ENCODE peak calls at places on chromosomes 12 and 14, in five cellular contexts. O, L, T, E and G are unnamed samples.
A peak's percentile ranks its signal among the peaks of the same experiment; 100 is the strongest.

GRCh38 chr14:89600950-89601826 is 184.2 kb upstream of the FOXN3 start:
- DNase-seq in O (no peak), L (peak; percentile 26), T (no peak), E (no peak), G (no peak)

GRCh38 chr14:71967709-71968108 is 35.5 kb downstream of the RGS6 start:
- DNase-seq in O (no peak), L (no peak), T (no peak), E (no peak), G (no peak)

GRCh38 chr12:71160585-71160984 is 2.8 kb upstream of the TSPAN8 start:
- DNase-seq in O (no peak), L (peak; percentile 4), T (no peak), E (no peak), G (peak; percentile 53)

GRCh38 chr12:120932956-120933526 is 28.9 kb upstream of the SPPL3 start:
- DNase-seq in O (no peak), L (no peak), T (no peak), E (no peak), G (no peak)

GRCh38 chr12:105485926-105486325 is 155.4 kb downstream of the C12orf75 start:
- DNase-seq in O (no peak), L (peak; percentile 16), T (no peak), E (no peak), G (no peak)

GRCh38 chr14:101122114-101122854 is 218.8 kb upstream of the RTL1 start:
- DNase-seq in O (peak; percentile 49), L (no peak), T (no peak), E (no peak), G (no peak)

GRCh38 chr14:59274991-59275391 is 86.5 kb downstream of the DAAM1 start:
- DNase-seq in O (no peak), L (no peak), T (no peak), E (no peak), G (peak; percentile 67)

GRCh38 chr14:73014105-73014504 is 12.8 kb downstream of the ZFYVE1 start:
- DNase-seq in O (no peak), L (peak; percentile 74), T (no peak), E (no peak), G (no peak)

GRCh38 chr12:124928912-124929530 is 14.6 kb upstream of the UBC start:
- DNase-seq in O (no peak), L (no peak), T (no peak), E (no peak), G (peak; percentile 32)

DNA sequence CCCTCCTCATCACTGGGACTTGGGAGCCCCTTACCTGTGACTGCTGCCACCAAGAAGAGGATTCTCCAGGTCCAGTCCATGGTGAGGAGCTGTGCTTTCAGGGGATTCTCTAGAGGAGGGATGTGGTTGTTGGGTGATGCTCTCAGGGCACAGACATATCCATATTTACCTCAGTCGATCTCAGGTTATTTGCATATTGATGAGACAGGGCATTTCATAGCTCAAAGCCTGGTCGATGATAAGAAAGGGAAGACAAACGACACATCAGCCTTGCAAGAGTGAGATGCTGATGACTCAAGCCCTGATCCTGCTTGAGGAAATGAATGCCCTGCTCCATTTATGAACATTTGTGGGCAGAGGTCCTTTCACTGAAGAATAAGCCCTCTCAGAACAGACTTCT is 981.0 kb downstream of the TMEM121 start:
- DNase-seq in O (no peak), L (no peak), T (no peak), E (no peak), G (no peak)
- H3K9me3 ChIP-seq in O (no peaks in the 10 kb centered on the region), L (no peaks in the 10 kb centered on the region), T (no peaks in the 10 kb centered on the region), E (no peaks in the 10 kb centered on the region), G (peaks cover 19% of the 10 kb centered on the region)

DNA sequence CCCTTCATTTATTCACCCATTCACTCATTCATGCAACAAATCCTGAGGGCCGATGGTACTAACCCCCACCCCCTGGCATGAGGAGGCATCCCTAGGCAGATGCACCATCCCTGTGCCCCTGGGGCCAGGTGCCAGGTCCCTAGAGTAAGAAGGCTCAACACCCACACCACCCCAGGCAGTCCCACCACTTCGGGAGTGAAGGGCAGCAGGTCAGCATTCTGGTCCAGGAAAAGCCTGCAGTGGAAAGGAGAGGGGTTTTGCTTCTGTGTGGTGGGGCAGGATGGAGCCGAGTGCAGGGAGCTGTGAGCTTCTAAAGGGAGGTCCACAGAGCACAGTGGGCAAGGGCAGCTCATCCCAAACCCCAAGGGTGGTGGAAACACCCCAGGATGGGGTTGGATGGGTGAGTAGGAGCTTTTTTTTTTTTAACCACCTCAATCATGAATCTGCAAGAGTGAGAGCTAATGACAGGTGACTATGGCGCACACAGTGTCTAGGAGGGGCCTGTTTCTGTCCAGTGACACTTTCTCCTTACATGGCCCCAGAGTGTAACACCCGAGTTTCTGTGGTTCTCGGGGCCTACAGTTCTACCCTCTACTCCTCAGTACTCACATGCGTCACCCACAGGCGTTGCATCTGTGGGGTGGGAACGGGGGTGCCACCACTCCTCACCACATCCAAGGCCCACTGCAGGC is 414.3 kb downstream of the TMEM121 start:
- DNase-seq in O (no peak), L (no peak), T (no peak), E (no peak), G (no peak)
- H3K9me3 ChIP-seq in O (peaks cover 7% of the 10 kb centered on the region), L (peaks cover 34% of the 10 kb centered on the region), T (peaks cover 13% of the 10 kb centered on the region), E (no peaks in the 10 kb centered on the region), G (peaks cover 6% of the 10 kb centered on the region)

GRCh38 chr14:105971593-105972500 is 445.5 kb downstream of the TMEM121 start:
- DNase-seq in O (no peak), L (no peak), T (no peak), E (no peak), G (no peak)
- H3K9me3 ChIP-seq in O (no peaks in the 10 kb centered on the region), L (no peaks in the 10 kb centered on the region), T (no peaks in the 10 kb centered on the region), E (no peaks in the 10 kb centered on the region), G (no peaks in the 10 kb centered on the region)

GRCh38 chr12:132953163-132953425 is 3.0 kb downstream of the ZNF605 start:
- DNase-seq in O (no peak), L (no peak), T (no peak), E (no peak), G (no peak)
- H3K9me3 ChIP-seq in O (peaks cover 43% of the 10 kb centered on the region), L (peaks cover 58% of the 10 kb centered on the region), T (peaks cover 75% of the 10 kb centered on the region), E (no peaks in the 10 kb centered on the region), G (peaks cover 22% of the 10 kb centered on the region)

GRCh38 chr14:70333289-70333688 is 26.2 kb downstream of the COX16 start:
- DNase-seq in O (no peak), L (no peak), T (no peak), E (no peak), G (no peak)
- H3K9me3 ChIP-seq in O (peaks cover 23% of the 10 kb centered on the region), L (peaks cover 46% of the 10 kb centered on the region), T (peaks cover 30% of the 10 kb centered on the region), E (peaks cover 17% of the 10 kb centered on the region), G (peaks cover 20% of the 10 kb centered on the region)

GRCh38 chr14:87260460-87260859 is 732.5 kb downstream of the GALC start:
- DNase-seq in O (no peak), L (no peak), T (no peak), E (no peak), G (no peak)

GRCh38 chr14:87264796-87265195 is 728.2 kb downstream of the GALC start:
- DNase-seq in O (no peak), L (no peak), T (no peak), E (no peak), G (peak; percentile 6)

GRCh38 chr14:87264386-87264785 is 728.6 kb downstream of the GALC start:
- DNase-seq in O (no peak), L (no peak), T (no peak), E (no peak), G (peak; percentile 12)

DNA sequence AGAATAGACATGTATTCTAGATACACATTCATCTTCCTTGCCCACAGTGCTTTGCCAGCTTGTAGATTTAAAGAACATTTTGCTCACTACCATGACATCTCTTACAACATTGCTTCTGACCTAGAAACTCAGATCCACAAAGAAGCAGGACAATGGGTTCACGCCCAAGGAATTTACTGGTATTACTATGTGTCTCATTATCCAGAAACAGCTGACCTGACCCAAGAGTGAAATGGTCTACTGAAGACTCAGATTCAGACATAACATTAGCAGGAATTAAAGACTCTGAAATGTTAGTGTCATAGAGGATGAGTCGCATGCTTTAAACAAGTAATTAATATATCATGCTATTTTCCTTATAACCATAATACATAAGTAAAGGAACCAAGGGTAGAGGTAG is 731.4 kb downstream of the GALC start:
- DNase-seq in O (no peak), L (no peak), T (no peak), E (no peak), G (no peak)
- H3K9me3 ChIP-seq in O (no peaks in the 10 kb centered on the region), L (no peaks in the 10 kb centered on the region), T (peaks cover 2% of the 10 kb centered on the region), E (no peaks in the 10 kb centered on the region), G (peaks cover 7% of the 10 kb centered on the region)

GRCh38 chr12:130633771-130634170 is 82.3 kb downstream of the RIMBP2 start:
- DNase-seq in O (no peak), L (no peak), T (no peak), E (peak; percentile 7), G (peak; percentile 33)

GRCh38 chr12:130632582-130633174 is 83.4 kb downstream of the RIMBP2 start:
- DNase-seq in O (no peak), L (no peak), T (no peak), E (no peak), G (no peak)

GRCh38 chr12:130634866-130635265 is 81.2 kb downstream of the RIMBP2 start:
- DNase-seq in O (no peak), L (no peak), T (no peak), E (no peak), G (no peak)

GRCh38 chr12:130639759-130640158 is 76.3 kb downstream of the RIMBP2 start:
- DNase-seq in O (no peak), L (no peak), T (no peak), E (no peak), G (no peak)

DNA sequence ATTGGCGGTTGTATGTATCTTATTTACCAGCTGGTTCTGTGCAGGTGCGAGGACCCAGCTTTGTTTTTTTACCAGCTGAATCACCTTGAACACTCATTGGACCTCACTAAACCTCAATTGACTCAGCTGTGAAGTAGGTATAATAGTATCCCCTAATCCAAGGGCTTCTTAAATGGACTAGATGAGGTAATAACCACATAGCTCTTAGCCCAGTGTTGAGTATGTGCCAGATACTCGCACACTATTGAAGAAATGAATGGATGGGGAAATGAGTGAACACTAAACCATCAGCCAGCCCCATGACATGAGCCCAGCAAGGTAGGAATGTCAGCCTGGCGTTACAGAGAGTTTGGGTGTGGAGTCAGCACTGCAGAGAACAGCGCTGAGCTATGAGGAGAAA is 79.7 kb downstream of the RIMBP2 start:
- DNase-seq in O (no peak), L (no peak), T (no peak), E (no peak), G (no peak)
- H3K9me3 ChIP-seq in O (no peaks in the 10 kb centered on the region), L (no peaks in the 10 kb centered on the region), T (no peaks in the 10 kb centered on the region), E (no peaks in the 10 kb centered on the region), G (no peaks in the 10 kb centered on the region)

GRCh38 chr14:66677780-66678179 is 169.8 kb downstream of the GPHN start:
- DNase-seq in O (no peak), L (no peak), T (no peak), E (no peak), G (no peak)

DNA sequence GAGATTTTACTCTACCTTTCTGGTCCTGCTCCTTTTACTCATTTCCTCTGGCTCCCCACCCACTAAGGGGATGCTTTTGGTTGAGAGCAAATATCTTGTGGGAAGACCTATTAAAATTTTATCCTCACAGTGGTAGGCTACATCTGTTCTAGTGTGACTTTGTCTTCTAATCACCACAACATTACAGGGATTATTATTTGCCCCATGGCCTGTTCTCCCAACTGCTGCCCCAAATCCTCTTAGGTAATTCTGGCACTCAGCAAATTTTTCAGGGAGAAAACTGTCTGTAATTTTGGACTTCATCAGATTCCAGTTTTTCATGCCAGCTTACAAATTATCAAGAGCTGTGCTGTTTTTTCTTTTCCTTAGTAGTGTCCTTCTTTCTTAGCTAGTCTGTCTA is 172.3 kb downstream of the GPHN start:
- DNase-seq in O (no peak), L (no peak), T (no peak), E (no peak), G (no peak)
- H3K9me3 ChIP-seq in O (peaks cover 28% of the 10 kb centered on the region), L (peaks cover 12% of the 10 kb centered on the region), T (peaks cover 17% of the 10 kb centered on the region), E (peaks cover 6% of the 10 kb centered on the region), G (peaks cover 18% of the 10 kb centered on the region)